ENCODE peak calls at places on chromosome 9, in six cellular contexts. R, Z, D, G, W and X are unnamed samples.

GRCh38 chr9:136060671-136061371 is 34.3 kb downstream of the NACC2 start:
- DNase-seq in W (peak), R (no peak), Z (no peak), D (peak), G (no peak), X (no peak)

GRCh38 chr9:89317282-89317681 is 1.0 kb upstream of the SECISBP2 start:
- DNase-seq in Z (no peak), D (no peak), W (no peak), G (no peak), R (no peak), X (no peak)

GRCh38 chr9:35882265-35882848 is 12.2 kb upstream of the OR13J1 start:
- DNase-seq in R (peak), Z (peak), W (peak), D (peak), G (peak), X (peak)

GRCh38 chr9:90983394-90983793 is 181.8 kb downstream of the SYK start:
- DNase-seq in Z (no peak), D (no peak), R (no peak), W (no peak), G (no peak), X (no peak)

GRCh38 chr9:4099961-4100360 is 199.9 kb downstream of the GLIS3 start:
- DNase-seq in G (no peak), W (no peak), Z (no peak), R (no peak), D (no peak), X (no peak)

GRCh38 chr9:8542537-8542936 is 743.0 kb upstream of the DMAC1 start:
- DNase-seq in D (no peak), G (no peak), Z (no peak), W (no peak), R (no peak), X (no peak)

GRCh38 chr9:20872340-20872977 is 159.0 kb downstream of the HACD4 start:
- DNase-seq in W (no peak), G (no peak), R (no peak), Z (peak), D (no peak), X (no peak)

GRCh38 chr9:94085062-94085639 is 887 bp downstream of the PTPDC1 start:
- DNase-seq in W (no peak), R (no peak), Z (peak), G (no peak), D (peak), X (peak)

GRCh38 chr9:120742951-120743416 is 28.7 kb upstream of the MEGF9 start:
- DNase-seq in D (no peak), G (no peak), Z (peak), R (no peak), W (no peak), X (peak)

GRCh38 chr9:89576404-89576824 is 28.4 kb upstream of the GADD45G start:
- DNase-seq in G (no peak), W (no peak), D (no peak), R (no peak), Z (peak), X (no peak)

GRCh38 chr9:123063172-123063508 is 29.7 kb downstream of the GPR21 start:
- DNase-seq in R (no peak), W (no peak), G (no peak), D (no peak), Z (no peak), X (no peak)

GRCh38 chr9:68861436-68861835 is 152.5 kb downstream of the PRKACG start:
- DNase-seq in D (no peak), W (no peak), R (no peak), G (no peak), Z (no peak), X (no peak)

GRCh38 chr9:83934569-83935275 is 13.5 kb upstream of the KIF27 start:
- DNase-seq in G (no peak), Z (peak), D (no peak), W (no peak), R (no peak), X (no peak)

GRCh38 chr9:104810421-104811339 is 46.8 kb downstream of the NIPSNAP3B start:
- DNase-seq in R (no peak), W (no peak), D (peak), Z (peak), G (no peak), X (peak)

GRCh38 chr9:88808019-88808656 is 183.1 kb upstream of the S1PR3 start:
- DNase-seq in R (no peak), G (peak), Z (no peak), W (no peak), D (no peak), X (no peak)

GRCh38 chr9:123395276-123396006 is 39.4 kb downstream of the CRB2 start:
- DNase-seq in W (no peak), R (no peak), G (no peak), D (no peak), Z (no peak), X (no peak)

GRCh38 chr9:86733929-86734328 is 213.4 kb downstream of the GAS1 start:
- DNase-seq in W (peak), Z (no peak), D (no peak), R (no peak), G (peak), X (no peak)

GRCh38 chr9:95383198-95383673 is 65.7 kb upstream of the FANCC start:
- DNase-seq in G (no peak), Z (peak), R (no peak), D (no peak), W (no peak), X (no peak)
- TF ChIP-seq CTCF in G (no peak), Z (no peak), R (no peak), D (no peak), W (no peak), X (no peak)

GRCh38 chr9:131482343-131483006 is 20.2 kb upstream of the POMT1 start:
- DNase-seq in R (no peak), D (no peak), G (no peak), W (no peak), Z (no peak), X (no peak)
- TF ChIP-seq CTCF in R (no peak), D (no peak), G (no peak), W (no peak), Z (no peak), X (no peak)

DNA sequence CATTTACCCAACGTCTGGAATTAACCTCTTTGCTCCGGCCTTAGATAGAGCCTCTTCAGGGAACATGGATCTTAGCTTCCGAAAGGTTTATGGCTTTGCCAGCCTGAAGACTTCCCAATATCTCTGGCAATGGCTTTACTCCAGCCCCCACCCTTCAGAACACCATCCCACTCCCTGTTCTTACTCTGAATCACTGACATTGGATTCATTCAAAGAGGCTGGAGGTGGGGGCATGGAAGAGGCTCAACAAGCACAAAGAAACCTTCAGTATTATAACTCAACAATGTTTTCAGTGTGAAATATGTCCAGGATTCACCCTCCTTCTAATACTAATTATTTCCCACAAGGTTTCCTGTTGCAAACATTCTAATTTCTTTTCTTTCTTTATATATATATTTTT is 91.5 kb downstream of the ASTN2 start:
- DNase-seq in W (no peak), G (no peak), D (no peak), R (no peak), Z (no peak), X (no peak)
- TF ChIP-seq CTCF in W (no peak), G (no peak), D (no peak), R (no peak), Z (no peak), X (no peak)

GRCh38 chr9:124419832-124420489 is 4.7 kb upstream of the PSMB7 start:
- DNase-seq in D (no peak), R (no peak), Z (no peak), G (no peak), W (no peak), X (no peak)
- TF ChIP-seq CTCF in D (no peak), R (peak), Z (no peak), G (no peak), W (peak), X (peak)

GRCh38 chr9:113150670-113151591 is at the start of gene SLC31A2:
- DNase-seq in Z (peak), R (peak), D (peak), G (peak), W (peak), X (peak)
- TF ChIP-seq CTCF in Z (peak), R (no peak), D (no peak), G (no peak), W (peak), X (peak)

DNA sequence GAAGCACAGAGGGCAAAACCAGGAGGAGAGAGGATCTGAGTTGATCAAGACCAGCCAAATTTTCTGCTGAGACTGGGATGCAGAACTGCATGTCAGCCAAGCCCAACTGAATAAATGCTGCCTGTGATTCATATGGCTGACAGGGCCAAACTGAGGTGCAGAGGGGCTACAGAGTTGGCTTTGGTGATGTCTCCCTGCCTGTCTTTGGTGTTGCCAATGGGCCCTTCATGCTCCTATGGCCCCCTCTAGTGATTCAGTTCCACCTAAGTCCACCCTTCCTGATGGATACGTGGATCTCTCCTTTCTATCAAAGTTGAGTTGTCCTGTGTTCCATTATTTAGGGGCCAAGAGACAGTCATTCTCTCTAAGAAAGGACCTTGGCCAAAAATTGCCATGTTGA is 163.6 kb upstream of the TLE4 start:
- DNase-seq in D (no peak), G (no peak), R (no peak), Z (no peak), W (no peak), X (no peak)
- TF ChIP-seq CTCF in D (no peak), G (no peak), R (no peak), Z (no peak), W (no peak), X (no peak)

GRCh38 chr9:128103589-128103962 is 24.0 kb downstream of the PTGES2 start:
- DNase-seq in R (no peak), Z (no peak), G (no peak), D (no peak), W (no peak), X (no peak)
- TF ChIP-seq CTCF in R (no peak), Z (peak), G (no peak), D (peak), W (no peak), X (peak)